ENCODE peak calls at places on chromosome 6, in seven cellular contexts. D, Z, P, R, J, N and B are unnamed samples.

GRCh38 chr6:119979862-119980261 is 630.3 kb upstream of the MAN1A1 start:
- DNase-seq in D (no peak), Z (no peak), P (no peak), R (no peak), J (no peak), N (no peak), B (no peak)

GRCh38 chr6:153727910-153728309 is 311.1 kb upstream of the OPRM1 start:
- DNase-seq in D (no peak), Z (no peak), P (no peak), R (no peak), J (no peak), N (no peak), B (no peak)

GRCh38 chr6:41801380-41801779 is 13.9 kb downstream of the TOMM6 start:
- DNase-seq in D (no peak), Z (no peak), P (no peak), R (no peak), J (no peak), N (no peak), B (no peak)

GRCh38 chr6:160812097-160812496 is 110.1 kb downstream of the PLG start:
- DNase-seq in D (no peak), Z (no peak), P (no peak), R (no peak), J (no peak), N (no peak), B (no peak)

GRCh38 chr6:3871511-3871910 is 22.3 kb downstream of the FAM50B start:
- DNase-seq in D (no peak), Z (no peak), P (no peak), R (no peak), J (peak; percentile 1), N (no peak), B (no peak)

GRCh38 chr6:156160788-156161150 is 616.4 kb upstream of the ARID1B start:
- DNase-seq in D (no peak), Z (no peak), P (no peak), R (no peak), J (no peak), N (no peak), B (no peak)

GRCh38 chr6:35359744-35360348 is 17.5 kb downstream of the PPARD start:
- DNase-seq in D (peak; percentile 36), Z (peak; percentile 68), P (peak; percentile 68), R (peak; percentile 68), J (peak; percentile 47), N (no peak), B (no peak)

GRCh38 chr6:135901776-135902524 is 50.4 kb downstream of the PDE7B start:
- DNase-seq in D (peak; percentile 55), Z (peak; percentile 71), P (peak; percentile 66), R (peak; percentile 50), J (no peak), N (no peak), B (no peak)

GRCh38 chr6:155329460-155330132 is 15.3 kb upstream of the TFB1M start:
- DNase-seq in D (no peak), Z (no peak), P (no peak), R (no peak), J (no peak), N (no peak), B (no peak)

GRCh38 chr6:137492771-137493217 is 1.4 kb downstream of the OLIG3 start:
- DNase-seq in D (no peak), Z (no peak), P (no peak), R (no peak), J (no peak), N (no peak), B (no peak)

GRCh38 chr6:52503853-52504777 is 72.7 kb downstream of the TRAM2 start:
- DNase-seq in D (peak; percentile 71), Z (peak; percentile 79), P (peak; percentile 55), R (peak; percentile 93), J (peak; percentile 92), N (peak; percentile 97), B (peak; percentile 91)

GRCh38 chr6:11525468-11526155 is 11.9 kb upstream of the TMEM170B start:
- DNase-seq in D (peak; percentile 33), Z (peak; percentile 55), P (no peak), R (peak; percentile 46), J (no peak), N (no peak), B (no peak)

GRCh38 chr6:8279094-8279805 is 156.1 kb downstream of the SLC35B3 start:
- DNase-seq in D (no peak), Z (no peak), P (no peak), R (no peak), J (no peak), N (no peak), B (no peak)

GRCh38 chr6:121365499-121366183 is 31.4 kb upstream of the TBC1D32 start:
- DNase-seq in D (peak; percentile 63), Z (no peak), P (no peak), R (no peak), J (no peak), N (no peak), B (no peak)

GRCh38 chr6:26071135-26071534 is 16.1 kb upstream of the HFE start:
- DNase-seq in D (peak; percentile 17), Z (peak; percentile 78), P (no peak), R (no peak), J (peak; percentile 71), N (no peak), B (no peak)

GRCh38 chr6:124233221-124233620 is 429.6 kb downstream of the NKAIN2 start:
- DNase-seq in D (no peak), Z (no peak), P (no peak), R (no peak), J (no peak), N (no peak), B (no peak)

GRCh38 chr6:33620158-33620583 is 951 bp upstream of the ITPR3 start:
- DNase-seq in D (peak; percentile 49), Z (peak; percentile 50), P (peak; percentile 58), R (no peak), J (peak; percentile 49), N (peak; percentile 63), B (no peak)

GRCh38 chr6:69090132-69090531 is 455.1 kb downstream of the ADGRB3 start:
- DNase-seq in D (no peak), Z (no peak), P (no peak), R (no peak), J (no peak), N (no peak), B (peak; percentile 4)

GRCh38 chr6:22362361-22362760 is 65.5 kb upstream of the PRL start:
- DNase-seq in D (no peak), Z (no peak), P (no peak), R (no peak), J (no peak), N (no peak), B (no peak)

GRCh38 chr6:45794465-45794864 is 221.2 kb downstream of the CLIC5 start:
- DNase-seq in D (no peak), Z (no peak), P (no peak), R (no peak), J (no peak), N (no peak), B (no peak)

GRCh38 chr6:2034256-2034655 is 211.1 kb downstream of the GMDS start:
- DNase-seq in D (no peak), Z (no peak), P (no peak), R (no peak), J (no peak), N (no peak), B (no peak)
- TF ChIP-seq POLR2A in D (no peak), Z (no peak), P (no peak), R (no peak), J (no peak), N (no peak), B (no peak)

GRCh38 chr6:56488281-56488680 is 154.4 kb downstream of the DST start:
- DNase-seq in D (no peak), Z (no peak), P (no peak), R (no peak), J (no peak), N (no peak), B (no peak)
- TF ChIP-seq POLR2A in D (no peak), Z (no peak), P (no peak), R (no peak), J (no peak), N (no peak), B (no peak)

DNA sequence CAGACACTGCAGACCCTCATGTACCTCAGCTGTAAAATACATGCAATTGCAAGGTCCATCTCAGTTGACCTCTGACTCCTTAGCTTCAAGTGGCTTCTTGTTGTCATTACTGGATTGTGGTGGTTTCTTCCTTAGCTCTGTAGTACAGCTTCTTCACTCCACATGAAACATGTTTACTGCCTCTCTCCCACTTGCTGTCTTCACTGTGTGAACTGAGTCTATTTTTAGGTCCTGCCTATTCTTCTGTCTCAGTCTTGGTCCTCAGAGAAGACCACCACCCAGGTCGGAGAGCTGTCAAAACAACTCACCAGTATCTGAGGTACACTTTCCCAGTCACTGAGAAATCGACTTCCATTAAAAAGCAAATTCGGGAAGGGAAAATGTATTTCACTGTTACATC is 50.2 kb upstream of the EYA4 start:
- DNase-seq in D (no peak), Z (no peak), P (no peak), R (no peak), J (no peak), N (no peak), B (no peak)
- TF ChIP-seq POLR2A in D (no peak), Z (no peak), P (no peak), R (no peak), J (no peak), N (no peak), B (no peak)

GRCh38 chr6:158796353-158796752 is 22.8 kb downstream of the EZR start:
- DNase-seq in D (no peak), Z (no peak), P (no peak), R (no peak), J (no peak), N (no peak), B (no peak)
- TF ChIP-seq POLR2A in D (no peak), Z (no peak), P (no peak), R (no peak), J (no peak), N (no peak), B (no peak)

GRCh38 chr6:159106627-159107241 is 61.9 kb upstream of the TAGAP start:
- DNase-seq in D (peak; percentile 62), Z (peak; percentile 69), P (peak; percentile 66), R (peak; percentile 62), J (peak; percentile 85), N (peak; percentile 83), B (no peak)
- TF ChIP-seq POLR2A in D (no peak), Z (no peak), P (no peak), R (no peak), J (no peak), N (peak; percentile 37), B (no peak)

DNA sequence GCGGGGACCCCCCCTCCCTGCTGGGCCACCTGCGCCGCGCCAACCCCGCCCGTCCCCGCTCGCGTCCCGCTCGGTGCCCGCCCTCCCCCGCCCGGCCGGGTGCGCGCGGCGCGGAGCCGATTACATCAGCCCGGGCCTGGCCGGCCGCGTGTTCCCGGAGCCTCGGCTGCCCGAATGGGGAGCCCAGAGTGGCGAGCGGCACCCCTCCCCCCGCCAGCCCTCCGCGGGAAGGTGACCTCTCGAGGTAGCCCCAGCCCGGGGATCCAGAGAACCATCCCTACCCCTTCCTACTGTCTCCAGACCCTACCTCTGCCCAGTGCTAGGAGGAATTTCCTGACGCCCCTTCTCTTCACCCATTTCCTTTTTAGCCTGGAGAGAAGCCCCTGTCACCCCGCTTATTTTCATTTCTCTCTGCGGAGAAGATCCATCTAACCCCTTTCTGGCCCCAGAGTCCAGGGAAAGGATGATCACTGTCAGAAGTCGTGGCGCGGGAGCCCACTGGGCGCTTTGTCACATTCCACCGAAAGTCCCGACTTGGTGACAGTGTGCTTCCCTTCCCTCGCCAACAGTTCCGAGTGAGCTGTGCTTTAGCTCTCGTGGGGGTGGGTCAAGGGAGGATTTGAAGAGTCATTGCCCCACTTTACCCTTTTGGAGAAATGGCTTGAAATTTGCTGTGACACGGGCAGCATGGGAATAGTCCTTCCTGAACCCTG is 2.0 kb downstream of the VEGFA start:
- DNase-seq in D (peak; percentile 86), Z (peak; percentile 84), P (peak; percentile 82), R (peak; percentile 86), J (peak; percentile 85), N (peak; percentile 86), B (peak; percentile 89)
- TF ChIP-seq POLR2A in D (no peak), Z (no peak), P (no peak), R (peak; percentile 19), J (peak; percentile 5), N (no peak), B (no peak)